ENCODE peak calls at places on chromosomes 16 and 17, in five cellular contexts. N is stomach, T is sigmoid colon, X is breast epithelium, Y is SK-N-SH. L is an unnamed sample. For H3K4me1, the result is how much of the 10 kb centered on the place peaks cover.

GRCh38 chr16:52470601-52471000 is 76.3 kb downstream of the TOX3 start:
- DNase-seq in N (no peak), T (no peak), X (no peak), Y (no peak), L (no peak)

GRCh38 chr16:80899804-80900592 is 95.6 kb upstream of the CDYL2 start:
- DNase-seq in N (peak), T (peak), X (peak), Y (peak), L (no peak)

GRCh38 chr17:70791748-70792443 is 622.6 kb downstream of the KCNJ2 start:
- DNase-seq in N (no peak), T (no peak), X (no peak), Y (no peak), L (no peak)

GRCh38 chr17:36665417-36665816 is 64.0 kb downstream of the MRM1 start:
- DNase-seq in N (no peak), T (no peak), X (no peak), Y (no peak), L (no peak)

GRCh38 chr17:66351701-66352100 is 49.3 kb downstream of the PRKCA start:
- DNase-seq in N (no peak), T (no peak), X (no peak), Y (no peak), L (no peak)

GRCh38 chr16:4752351-4753100 is 14.4 kb downstream of the ZNF500 start:
- DNase-seq in N (no peak), T (no peak), X (no peak), Y (no peak), L (no peak)

GRCh38 chr16:52453661-52454060 is 93.3 kb downstream of the TOX3 start:
- DNase-seq in N (no peak), T (no peak), X (no peak), Y (no peak), L (no peak)

GRCh38 chr17:44218344-44219125 is 940 bp downstream of the UBTF start:
- DNase-seq in N (peak), T (peak), X (peak), Y (peak), L (peak)

GRCh38 chr16:51831595-51832352 is 680.7 kb upstream of the SALL1 start:
- DNase-seq in N (no peak), T (no peak), X (no peak), Y (no peak), L (no peak)

GRCh38 chr16:15607700-15608396 is 35.1 kb downstream of the MARF1 start:
- DNase-seq in N (no peak), T (peak), X (no peak), Y (no peak), L (peak)

GRCh38 chr16:31713945-31714898 is 159.4 kb upstream of the ZNF267 start:
- DNase-seq in N (no peak), T (no peak), X (no peak), Y (peak), L (no peak)

GRCh38 chr17:53134546-53134945 is 688.2 kb upstream of the KIF2B start:
- DNase-seq in N (no peak), T (no peak), X (no peak), Y (no peak), L (no peak)

GRCh38 chr16:63602206-63602927 is 1519.5 kb downstream of the CDH11 start:
- DNase-seq in N (no peak), T (no peak), X (no peak), Y (no peak), L (no peak)

GRCh38 chr16:81140930-81141780 is 45.0 kb upstream of the GCSH start:
- DNase-seq in N (no peak), T (no peak), X (no peak), Y (no peak), L (no peak)

GRCh38 chr16:24538756-24539294 is 541 bp upstream of the RBBP6 start:
- DNase-seq in N (peak), T (no peak), X (no peak), Y (no peak), L (no peak)

GRCh38 chr16:80610489-80611156 is 69.8 kb downstream of the DYNLRB2 start:
- DNase-seq in N (no peak), T (no peak), X (peak), Y (no peak), L (no peak)

GRCh38 chr17:8673621-8674020 is 43.1 kb upstream of the MYH10 start:
- DNase-seq in N (no peak), T (no peak), X (no peak), Y (peak), L (no peak)

GRCh38 chr16:50889746-50890145 is 147.9 kb downstream of the CYLD start:
- DNase-seq in N (no peak), T (no peak), X (no peak), Y (no peak), L (no peak)

GRCh38 chr16:67236551-67237395 is 9.8 kb downstream of the TMEM208 start:
- DNase-seq in N (no peak), T (peak), X (no peak), Y (peak), L (peak)

GRCh38 chr17:27563532-27563931 is 67.5 kb upstream of the LGALS9 start:
- DNase-seq in N (no peak), T (no peak), X (no peak), Y (no peak), L (peak)

GRCh38 chr16:83350466-83350865 is 457.3 kb upstream of the HSBP1 start:
- DNase-seq in N (no peak), T (no peak), X (no peak), Y (no peak), L (no peak)

GRCh38 chr17:2111691-2112090 is 56.8 kb downstream of the HIC1 start:
- DNase-seq in N (peak), T (no peak), X (peak), Y (no peak), L (no peak)

GRCh38 chr16:82855471-82855870 is 228.7 kb downstream of the CDH13 start:
- DNase-seq in N (no peak), T (no peak), X (no peak), Y (no peak), L (no peak)

GRCh38 chr16:77897831-77898540 is 109.6 kb downstream of the VAT1L start:
- DNase-seq in N (no peak), T (no peak), X (no peak), Y (no peak), L (no peak)

GRCh38 chr17:35167666-35168065 is 20.0 kb downstream of the UNC45B start:
- DNase-seq in N (no peak), T (peak), X (no peak), Y (no peak), L (no peak)

DNA sequence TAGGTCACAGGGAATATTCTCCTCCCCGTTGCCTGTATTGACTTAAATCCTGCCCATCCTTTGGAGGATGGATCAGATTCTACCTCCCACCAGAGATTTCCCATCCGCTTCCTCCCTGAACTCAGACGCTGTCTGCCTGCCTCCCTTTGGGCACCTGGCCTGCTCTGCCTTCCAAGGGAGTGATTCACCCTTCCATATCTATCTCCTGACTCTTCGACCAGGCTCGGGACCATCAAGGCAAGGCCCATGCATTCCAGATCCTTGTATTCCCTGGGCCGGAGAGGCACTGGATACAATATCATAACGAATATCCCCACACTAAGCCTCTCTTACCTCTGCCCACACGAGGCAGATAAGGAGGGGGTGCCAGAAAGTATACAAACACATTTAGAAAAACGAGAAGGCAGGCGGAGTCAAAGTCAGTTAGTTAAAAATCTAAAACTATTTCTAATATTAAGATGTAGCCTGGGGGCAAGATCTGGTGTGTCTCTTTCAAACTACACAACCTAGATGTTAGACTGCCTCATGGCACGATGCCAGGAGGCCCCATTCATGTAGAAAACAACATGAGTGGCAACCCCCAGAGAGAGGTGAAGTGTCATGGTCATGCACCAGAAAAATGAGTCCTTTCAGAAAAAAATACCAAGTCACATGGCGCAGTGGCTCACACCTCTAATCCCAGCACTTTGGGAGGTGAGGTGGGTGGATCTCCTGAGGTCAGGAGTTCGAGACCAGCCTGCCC is 9.2 kb downstream of the PMP22 start:
- DNase-seq in N (no peak), T (no peak), X (no peak), Y (no peak), L (peak)
- H3K4me1 ChIP-seq in N (half or more), T (half or more), X (under half), Y (under half), L (under half)

DNA sequence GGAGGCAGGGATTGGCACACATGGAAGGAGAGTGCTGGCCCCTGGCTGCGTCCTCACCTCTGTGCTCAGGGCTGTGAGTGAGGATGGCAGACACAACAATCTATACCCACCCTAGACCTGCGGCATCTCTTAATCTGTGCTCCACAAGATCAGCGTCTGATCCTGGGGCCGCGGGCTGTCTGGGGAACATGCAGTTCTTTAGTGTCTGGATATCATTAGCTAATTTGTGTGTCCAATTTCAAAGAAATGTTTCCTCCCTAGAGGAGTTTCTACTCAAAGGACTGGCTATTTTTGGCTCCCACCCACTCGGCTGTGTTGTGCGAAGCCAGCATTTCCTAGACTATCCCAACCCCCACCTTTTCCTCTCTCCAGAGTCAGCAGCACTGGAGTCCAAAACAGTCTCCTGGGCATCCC is 93.8 kb downstream of the GRIN2A start:
- DNase-seq in N (no peak), T (no peak), X (no peak), Y (peak), L (no peak)
- TF ChIP-seq POLR2AphosphoS5 in N (peak), T (no peak), X (no peak), Y (no peak), L (no peak)

DNA sequence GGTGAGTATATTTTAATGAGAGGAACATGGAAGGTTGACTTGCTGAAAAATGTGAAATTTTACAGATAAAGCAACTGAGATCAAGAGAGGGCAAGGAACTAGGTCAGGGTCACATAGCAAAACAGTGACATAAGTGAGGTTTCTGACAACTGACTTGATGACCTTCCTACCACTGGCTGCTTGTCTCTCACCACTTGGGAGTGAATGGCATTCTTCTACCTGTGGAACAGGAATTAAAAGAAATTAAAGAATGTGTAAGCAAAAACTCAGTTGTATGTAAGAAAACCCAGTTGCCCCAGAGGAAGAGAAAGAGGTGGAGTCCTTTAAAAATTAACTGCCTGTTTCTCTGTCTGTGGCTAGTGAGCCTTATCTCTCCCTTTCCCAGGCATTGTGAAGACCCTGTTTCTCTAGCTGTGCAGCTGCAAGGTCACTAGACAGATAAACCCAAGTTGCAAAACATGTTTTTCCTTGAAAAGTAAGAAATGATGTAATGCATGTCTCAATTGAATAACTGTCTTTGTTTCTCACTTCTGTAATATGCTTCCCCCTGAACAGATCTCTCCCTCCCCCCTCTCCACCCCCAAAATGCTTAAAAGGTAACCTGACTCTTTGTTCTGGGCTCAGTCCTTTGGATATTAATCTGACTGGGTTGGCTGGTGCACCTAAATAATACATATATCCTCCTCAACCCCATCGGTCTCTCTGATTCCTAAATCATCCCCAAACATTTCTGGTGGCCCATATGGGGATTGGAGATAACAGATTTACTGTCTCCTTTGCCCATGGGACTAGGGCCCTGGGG is 23.4 kb downstream of the ACSM1 start:
- DNase-seq in N (no peak), T (no peak), X (no peak), Y (no peak), L (no peak)
- H3K4me3 ChIP-seq in N (peak), T (no peak), X (peak), Y (no peak), L (peak)

GRCh38 chr17:40459646-40460584 is 16.7 kb downstream of the IGFBP4 start:
- DNase-seq in N (no peak), T (peak), X (no peak), Y (peak), L (no peak)

GRCh38 chr17:40458851-40459482 is 15.7 kb downstream of the IGFBP4 start:
- DNase-seq in N (no peak), T (peak), X (no peak), Y (no peak), L (no peak)

GRCh38 chr17:40456396-40456951 is 13.2 kb downstream of the IGFBP4 start:
- DNase-seq in N (no peak), T (peak), X (no peak), Y (no peak), L (no peak)

GRCh38 chr17:40457369-40457768 is 14.1 kb downstream of the IGFBP4 start:
- DNase-seq in N (no peak), T (peak), X (no peak), Y (no peak), L (no peak)

DNA sequence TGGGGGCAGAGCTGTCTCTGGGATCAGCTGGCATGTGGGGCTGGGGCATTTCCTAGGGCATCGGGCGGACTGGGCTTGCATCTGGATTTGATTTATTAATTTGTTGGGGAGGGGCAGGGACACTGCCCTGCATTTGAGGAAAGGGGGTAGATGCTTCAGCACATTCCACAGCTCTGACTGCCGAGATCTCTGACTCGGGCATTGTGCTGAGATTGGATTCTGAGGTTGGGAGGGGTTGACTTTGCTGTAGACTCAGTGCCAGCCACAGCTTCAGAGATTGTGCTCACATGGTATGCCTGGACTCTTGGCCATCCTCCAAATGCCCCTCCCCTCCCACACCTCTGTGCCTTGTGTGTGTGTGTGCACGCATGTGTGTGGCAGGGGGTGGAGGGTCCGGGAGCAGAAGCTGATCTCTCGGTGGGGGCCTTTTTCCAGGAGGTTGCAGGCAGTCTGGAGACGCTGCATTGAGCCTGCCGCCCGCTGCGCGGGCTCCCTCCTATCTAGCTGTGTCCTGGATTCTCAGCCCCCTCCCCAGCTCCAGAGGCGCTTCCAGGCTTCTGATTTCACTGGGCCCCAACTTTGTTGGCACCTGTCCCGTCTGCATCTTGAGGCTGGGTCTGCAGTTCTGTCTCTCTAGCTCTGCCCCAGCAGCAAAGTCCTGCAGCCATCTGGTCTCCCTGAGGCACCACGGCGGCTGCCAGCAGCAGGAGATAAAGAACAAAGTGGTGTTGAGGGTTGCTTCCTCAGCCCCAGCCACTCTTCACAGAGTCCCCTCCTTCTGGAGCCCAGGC is 14.9 kb downstream of the IGFBP4 start:
- DNase-seq in N (peak), T (peak), X (no peak), Y (peak), L (no peak)
- H3K4me1 ChIP-seq in N (half or more), T (half or more), X (under half), Y (half or more), L (under half)

GRCh38 chr17:796609-797008 is 14.5 kb downstream of the MRM3 start:
- DNase-seq in N (no peak), T (no peak), X (no peak), Y (no peak), L (peak)

GRCh38 chr17:795721-796120 is 13.6 kb downstream of the MRM3 start:
- DNase-seq in N (no peak), T (no peak), X (no peak), Y (no peak), L (peak)

GRCh38 chr17:797236-797635 is 15.1 kb downstream of the MRM3 start:
- DNase-seq in N (no peak), T (no peak), X (no peak), Y (no peak), L (peak)

GRCh38 chr17:795276-795675 is 13.1 kb downstream of the MRM3 start:
- DNase-seq in N (no peak), T (no peak), X (no peak), Y (no peak), L (peak)

DNA sequence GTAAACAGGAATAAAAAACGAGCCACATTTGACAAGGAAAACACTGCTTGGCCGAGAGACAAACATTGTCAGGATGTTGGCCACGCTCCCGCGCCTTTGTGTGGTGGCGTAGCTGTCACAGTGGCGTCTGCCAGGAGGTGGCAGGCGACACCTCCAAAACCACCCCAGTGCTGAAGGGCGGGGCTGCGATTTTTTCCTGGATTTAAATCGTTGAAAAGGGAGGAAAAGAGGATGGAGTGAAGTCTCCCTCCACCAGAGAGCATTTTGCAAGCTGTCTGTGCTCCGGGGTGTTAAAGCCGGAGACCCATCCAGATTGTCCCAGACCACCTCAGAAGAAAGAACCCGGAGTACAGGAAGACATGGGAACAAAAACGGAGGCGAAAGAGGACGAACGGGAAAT is 12.7 kb downstream of the MRM3 start:
- DNase-seq in N (peak), T (peak), X (peak), Y (peak), L (peak)
- TF ChIP-seq POLR2AphosphoS5 in N (peak), T (peak), X (peak), Y (no peak), L (peak)

DNA sequence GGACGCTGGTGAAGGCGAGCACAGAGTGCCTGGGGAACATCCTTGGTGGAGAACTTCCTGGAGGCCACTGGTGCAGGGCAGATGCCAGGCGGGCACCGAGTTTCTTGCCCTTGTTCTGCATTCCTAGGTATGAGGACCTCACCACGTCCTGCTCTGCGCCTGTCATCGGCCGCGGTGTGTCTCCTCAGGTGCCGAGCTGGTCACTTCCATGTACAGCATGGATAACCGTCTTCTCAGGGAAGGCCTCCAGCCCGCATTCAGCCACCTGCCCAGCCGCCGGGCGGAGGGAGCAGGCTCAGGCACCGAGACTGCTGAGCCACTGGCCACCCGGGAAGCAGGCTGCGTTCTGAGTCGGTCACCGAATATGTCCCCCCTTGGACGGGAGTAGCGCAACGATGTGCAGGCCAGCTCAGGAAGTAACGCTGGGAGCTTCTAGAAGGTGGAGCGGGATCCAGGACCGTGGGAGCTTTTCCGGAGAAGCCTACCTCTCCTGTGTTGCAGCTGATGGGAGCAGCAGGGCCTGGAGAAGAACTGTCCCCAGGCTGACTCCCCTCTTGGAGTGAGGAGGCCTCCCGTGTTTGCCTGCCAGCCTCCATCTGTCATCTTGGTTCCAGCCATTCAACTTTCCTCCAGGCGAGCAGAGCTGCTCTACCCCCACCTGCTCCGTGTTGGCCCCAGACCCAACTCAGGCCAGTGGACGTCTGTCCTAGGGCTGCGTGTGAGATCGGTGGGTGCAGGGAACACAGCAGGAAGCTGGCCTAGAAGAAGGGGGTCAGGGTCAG is 2.1 kb upstream of the BAIAP2 start:
- DNase-seq in N (no peak), T (no peak), X (no peak), Y (no peak), L (peak)
- H3K4me3 ChIP-seq in N (no peak), T (no peak), X (no peak), Y (no peak), L (no peak)

GRCh38 chr17:12312692-12313091 is 292.0 kb downstream of the MAP2K4 start:
- DNase-seq in N (no peak), T (no peak), X (no peak), Y (no peak), L (no peak)
- H3K4me1 ChIP-seq in N (under half), T (under half), X (under half), Y (under half), L (under half)